ENCODE peak calls at places on chromosomes 1 and 21, in seven cellular contexts. L is lower leg skin; Z is fibroblast of lung; B is NB4; O is CD4-positive, alpha-beta memory T cell; N is IMR-90; Y is CD4-positive, CD25-positive, alpha-beta regulatory T cell. J is an unnamed sample.

GRCh38 chr1:2526824-2527552 is 592 bp upstream of the PANK4 start:
- DNase-seq in L (no peak), Z (peak; percentile 48), B (peak; percentile 61), O (peak; percentile 68), N (peak; percentile 59), Y (peak; percentile 53), J (no peak)

GRCh38 chr1:26516987-26517765 is 12.4 kb upstream of the RPS6KA1 start:
- DNase-seq in L (no peak), Z (no peak), B (no peak), O (no peak), N (no peak), Y (no peak), J (no peak)

GRCh38 chr1:62462370-62462769 is 25.5 kb downstream of the USP1 start:
- DNase-seq in L (no peak), Z (peak; percentile 43), B (no peak), O (no peak), N (no peak), Y (peak; percentile 7), J (no peak)

GRCh38 chr1:221719987-221720386 is 21.9 kb downstream of the DUSP10 start:
- DNase-seq in L (no peak), Z (peak; percentile 55), B (no peak), O (no peak), N (no peak), Y (no peak), J (no peak)

GRCh38 chr1:110872366-110872744 is 593 bp upstream of the CD53 start:
- DNase-seq in L (no peak), Z (no peak), B (peak; percentile 26), O (no peak), N (no peak), Y (peak; percentile 50), J (no peak)

GRCh38 chr21:46667735-46668380 is 32.4 kb downstream of the PRMT2 start:
- DNase-seq in L (no peak), Z (peak; percentile 69), B (peak; percentile 95), O (no peak), N (peak; percentile 17), Y (peak; percentile 40), J (no peak)

GRCh38 chr1:77961392-77961791 is 17.5 kb downstream of the FUBP1 start:
- DNase-seq in L (no peak), Z (peak; percentile 31), B (no peak), O (no peak), N (no peak), Y (no peak), J (no peak)

GRCh38 chr1:7339953-7340352 is 431.1 kb upstream of the VAMP3 start:
- DNase-seq in L (no peak), Z (no peak), B (no peak), O (no peak), N (peak; percentile 41), Y (no peak), J (no peak)

GRCh38 chr1:41918450-41919043 is at the start of gene HIVEP3:
- DNase-seq in L (no peak), Z (peak; percentile 47), B (no peak), O (no peak), N (no peak), Y (peak; percentile 26), J (no peak)

GRCh38 chr1:52627028-52627427 is 5.9 kb upstream of the SHISAL2A start:
- DNase-seq in L (no peak), Z (no peak), B (peak; percentile 37), O (no peak), N (no peak), Y (no peak), J (no peak)

GRCh38 chr1:84298688-84299535 is 2.6 kb upstream of the SAMD13 start:
- DNase-seq in L (peak; percentile 19), Z (peak; percentile 29), B (peak; percentile 52), O (no peak), N (no peak), Y (no peak), J (no peak)

GRCh38 chr1:47002211-47002610 is 21.3 kb upstream of the CYP4X1 start:
- DNase-seq in L (no peak), Z (no peak), B (peak; percentile 7), O (no peak), N (no peak), Y (no peak), J (no peak)

GRCh38 chr1:47004004-47004403 is 19.5 kb upstream of the CYP4X1 start:
- DNase-seq in L (no peak), Z (no peak), B (no peak), O (no peak), N (no peak), Y (no peak), J (no peak)
- H3K4me3 ChIP-seq in L (no peak overlapping the region), Z (no peak overlapping the region), B (no peak overlapping the region), O (no peak overlapping the region), N (no peak overlapping the region), Y (no peak overlapping the region), J (no peak overlapping the region)

DNA sequence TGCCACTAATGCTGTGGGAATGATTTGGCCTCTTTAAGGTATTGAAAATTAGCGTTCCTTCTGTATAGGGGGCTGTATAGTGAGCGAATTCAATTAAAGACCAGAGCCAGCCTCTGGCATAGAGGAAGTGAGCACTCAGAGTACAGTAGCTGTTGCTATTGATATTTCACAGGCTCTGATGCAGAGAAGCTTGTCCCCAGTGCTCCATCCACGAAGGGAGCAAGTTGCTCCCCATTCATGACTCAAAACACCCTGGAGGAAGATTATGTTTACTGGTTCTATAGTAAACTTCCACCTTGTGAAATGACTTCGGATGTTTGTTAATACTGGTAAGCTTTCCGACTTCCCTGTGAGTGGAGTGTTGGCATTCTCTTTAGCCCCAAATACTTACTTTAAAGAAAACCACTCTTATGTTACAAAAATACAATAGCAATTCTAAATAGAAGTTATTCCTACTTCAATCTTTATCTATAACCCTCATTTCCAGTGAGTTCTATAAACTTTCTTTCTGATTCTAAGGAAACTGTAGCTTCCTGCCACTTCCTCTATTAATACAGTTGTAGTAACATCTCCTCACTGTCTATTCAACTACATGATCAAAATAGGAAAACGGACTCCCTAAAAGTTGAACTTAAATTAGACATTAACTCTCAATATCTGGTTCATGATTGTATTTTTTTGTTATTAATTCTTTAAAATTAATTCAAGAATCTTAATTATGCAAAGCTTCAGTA is 46.5 kb downstream of the ZNF281 start:
- DNase-seq in L (no peak), Z (no peak), B (peak; percentile 54), O (no peak), N (no peak), Y (no peak), J (no peak)
- H3K4me3 ChIP-seq in L (no peak overlapping the region), Z (no peak overlapping the region), B (no peak overlapping the region), O (no peak overlapping the region), N (no peak overlapping the region), Y (no peak overlapping the region), J (no peak overlapping the region)

GRCh38 chr1:24540906-24541710 is 14.8 kb upstream of the NCMAP start:
- DNase-seq in L (no peak), Z (peak; percentile 67), B (peak; percentile 59), O (peak; percentile 65), N (peak; percentile 78), Y (peak; percentile 62), J (no peak)
- H3K4me3 ChIP-seq in L (no peak overlapping the region), Z (no peak overlapping the region), B (no peak overlapping the region), O (no peak overlapping the region), N (no peak overlapping the region), Y (peak overlapping the region; percentile 72), J (no peak overlapping the region)

GRCh38 chr1:243268751-243269460 is 13.1 kb downstream of the SDCCAG8 start:
- DNase-seq in L (no peak), Z (peak; percentile 82), B (peak; percentile 35), O (no peak), N (peak; percentile 36), Y (no peak), J (no peak)

GRCh38 chr1:243268284-243268653 is 12.4 kb downstream of the SDCCAG8 start:
- DNase-seq in L (no peak), Z (peak; percentile 98), B (no peak), O (no peak), N (peak; percentile 96), Y (no peak), J (peak; percentile 61)

GRCh38 chr1:243266231-243266630 is 10.4 kb downstream of the SDCCAG8 start:
- DNase-seq in L (no peak), Z (peak; percentile 63), B (no peak), O (no peak), N (no peak), Y (no peak), J (no peak)

GRCh38 chr1:243269461-243269801 is 13.6 kb downstream of the SDCCAG8 start:
- DNase-seq in L (no peak), Z (no peak), B (peak; percentile 66), O (no peak), N (no peak), Y (no peak), J (no peak)

GRCh38 chr1:243267346-243268283 is 11.8 kb downstream of the SDCCAG8 start:
- DNase-seq in L (no peak), Z (no peak), B (peak; percentile 83), O (no peak), N (no peak), Y (no peak), J (no peak)
- H3K4me3 ChIP-seq in L (no peak overlapping the region), Z (no peak overlapping the region), B (peak overlapping the region; percentile 52), O (no peak overlapping the region), N (no peak overlapping the region), Y (no peak overlapping the region), J (no peak overlapping the region)

J was measured in astrocyte of the cerebellum.